ENCODE peak calls at places on chromosome 6, in four cellular contexts. D, P, S and B are unnamed samples.

GRCh38 chr6:16849280-16850210 is 88.3 kb upstream of the ATXN1 start:
- DNase-seq in D (peak), P (no peak), S (no peak), B (peak)

GRCh38 chr6:1596088-1596852 is 13.4 kb upstream of the FOXC1 start:
- DNase-seq in D (peak), P (peak), S (peak), B (peak)

GRCh38 chr6:151716446-151717047 is 90.9 kb upstream of the ESR1 start:
- DNase-seq in D (no peak), P (no peak), S (no peak), B (no peak)

GRCh38 chr6:129312865-129313264 is 397.1 kb downstream of the ARHGAP18 start:
- DNase-seq in D (peak), P (peak), S (no peak), B (no peak)

GRCh38 chr6:154239392-154239791 is 117.2 kb downstream of the IPCEF1 start:
- DNase-seq in D (no peak), P (peak), S (no peak), B (no peak)

GRCh38 chr6:95197590-95197989 is 379.7 kb upstream of the MANEA start:
- DNase-seq in D (no peak), P (no peak), S (no peak), B (no peak)

GRCh38 chr6:106556368-106556960 is 72.8 kb downstream of the RTN4IP1 start:
- DNase-seq in D (peak), P (no peak), S (no peak), B (peak)

GRCh38 chr6:140002406-140003022 is 628.1 kb upstream of the CITED2 start:
- DNase-seq in D (peak), P (no peak), S (no peak), B (no peak)

GRCh38 chr6:14549319-14549770 is 431.8 kb downstream of the CD83 start:
- DNase-seq in D (no peak), P (no peak), S (peak), B (no peak)

GRCh38 chr6:44667668-44668390 is 280.3 kb downstream of the CDC5L start:
- DNase-seq in D (no peak), P (no peak), S (peak), B (no peak)

GRCh38 chr6:25202505-25202904 is 76.7 kb upstream of the CARMIL1 start:
- DNase-seq in D (peak), P (peak), S (no peak), B (no peak)

GRCh38 chr6:165055231-165055630 is 254.2 kb downstream of the C6orf118 start:
- DNase-seq in D (peak), P (no peak), S (peak), B (peak)

GRCh38 chr6:17385660-17386059 is 7.7 kb upstream of the CAP2 start:
- DNase-seq in D (peak), P (peak), S (no peak), B (peak)

GRCh38 chr6:92779758-92780157 is 639.6 kb downstream of the EPHA7 start:
- DNase-seq in D (peak), P (peak), S (no peak), B (peak)

GRCh38 chr6:21019614-21020013 is 485.4 kb downstream of the CDKAL1 start:
- DNase-seq in D (peak), P (no peak), S (no peak), B (peak)

GRCh38 chr6:146339716-146340115 is 203.9 kb upstream of the RAB32 start:
- DNase-seq in D (no peak), P (no peak), S (no peak), B (no peak)

GRCh38 chr6:168093071-168093505 is 14.1 kb upstream of the FRMD1 start:
- DNase-seq in D (no peak), P (no peak), S (no peak), B (no peak)

GRCh38 chr6:35554811-35555210 is 42.1 kb upstream of the TULP1 start:
- DNase-seq in D (no peak), P (no peak), S (no peak), B (no peak)

GRCh38 chr6:44339763-44340625 is 2.5 kb upstream of the SPATS1 start:
- DNase-seq in D (peak), P (peak), S (no peak), B (no peak)

GRCh38 chr6:24982231-24982630 is 46.5 kb upstream of the RIPOR2 start:
- DNase-seq in D (peak), P (peak), S (no peak), B (peak)

GRCh38 chr6:29829766-29830165 is 2.1 kb downstream of the HLA-G start:
- DNase-seq in D (no peak), P (no peak), S (no peak), B (no peak)

GRCh38 chr6:28737750-28738395 is 185.9 kb downstream of the TRIM27 start:
- DNase-seq in D (no peak), P (peak), S (peak), B (peak)

GRCh38 chr6:28734443-28734959 is 189.3 kb downstream of the TRIM27 start:
- DNase-seq in D (peak), P (no peak), S (no peak), B (no peak)

GRCh38 chr6:28741363-28741762 is 182.4 kb downstream of the TRIM27 start:
- DNase-seq in D (no peak), P (no peak), S (no peak), B (no peak)

GRCh38 chr6:28736121-28736520 is 187.7 kb downstream of the TRIM27 start:
- DNase-seq in D (no peak), P (no peak), S (no peak), B (no peak)

GRCh38 chr6:28738396-28738765 is 185.4 kb downstream of the TRIM27 start:
- DNase-seq in D (no peak), P (no peak), S (peak), B (no peak)
- TF ChIP-seq EZH2 in D (no peak), P (no peak), S (peak), B (no peak)

DNA sequence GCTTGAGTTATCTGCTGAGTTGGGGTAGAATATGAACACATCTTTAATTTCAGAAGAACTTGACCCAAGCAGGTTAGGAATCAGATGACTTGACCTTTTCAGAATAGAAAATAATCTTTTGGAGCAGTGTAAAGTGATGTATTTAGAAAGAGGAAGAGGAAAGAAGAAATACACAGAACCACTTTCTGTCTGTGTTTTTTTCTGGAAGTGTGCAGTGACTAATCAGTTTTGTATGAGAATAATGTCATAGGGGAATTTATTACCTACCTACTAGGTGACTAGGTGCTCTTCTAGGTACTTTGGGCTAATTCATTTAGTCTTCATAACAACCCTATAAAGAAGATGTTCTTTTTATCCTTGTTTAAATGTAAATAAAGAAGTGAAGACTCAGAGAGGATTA is 3.0 kb downstream of the PPP1R14C start:
- DNase-seq in D (no peak), P (peak), S (no peak), B (no peak)
- H3K4me3 ChIP-seq in D (no peak), P (peak), S (no peak), B (no peak)

GRCh38 chr6:53244958-53245357 is 96.3 kb upstream of the GCM1 start:
- DNase-seq in D (no peak), P (no peak), S (no peak), B (no peak)
- H3K27ac ChIP-seq in D (no peak), P (no peak), S (no peak), B (no peak)

GRCh38 chr6:108117427-108118358 is 43.2 kb upstream of the OSTM1 start:
- DNase-seq in D (peak), P (peak), S (peak), B (no peak)

GRCh38 chr6:108120311-108120710 is 45.5 kb upstream of the NR2E1 start:
- DNase-seq in D (no peak), P (no peak), S (peak), B (no peak)

GRCh38 chr6:108118791-108119211 is 44.3 kb upstream of the OSTM1 start:
- DNase-seq in D (peak), P (no peak), S (peak), B (peak)

GRCh38 chr6:108118359-108118724 is 43.8 kb upstream of the OSTM1 start:
- DNase-seq in D (no peak), P (no peak), S (peak), B (no peak)

DNA sequence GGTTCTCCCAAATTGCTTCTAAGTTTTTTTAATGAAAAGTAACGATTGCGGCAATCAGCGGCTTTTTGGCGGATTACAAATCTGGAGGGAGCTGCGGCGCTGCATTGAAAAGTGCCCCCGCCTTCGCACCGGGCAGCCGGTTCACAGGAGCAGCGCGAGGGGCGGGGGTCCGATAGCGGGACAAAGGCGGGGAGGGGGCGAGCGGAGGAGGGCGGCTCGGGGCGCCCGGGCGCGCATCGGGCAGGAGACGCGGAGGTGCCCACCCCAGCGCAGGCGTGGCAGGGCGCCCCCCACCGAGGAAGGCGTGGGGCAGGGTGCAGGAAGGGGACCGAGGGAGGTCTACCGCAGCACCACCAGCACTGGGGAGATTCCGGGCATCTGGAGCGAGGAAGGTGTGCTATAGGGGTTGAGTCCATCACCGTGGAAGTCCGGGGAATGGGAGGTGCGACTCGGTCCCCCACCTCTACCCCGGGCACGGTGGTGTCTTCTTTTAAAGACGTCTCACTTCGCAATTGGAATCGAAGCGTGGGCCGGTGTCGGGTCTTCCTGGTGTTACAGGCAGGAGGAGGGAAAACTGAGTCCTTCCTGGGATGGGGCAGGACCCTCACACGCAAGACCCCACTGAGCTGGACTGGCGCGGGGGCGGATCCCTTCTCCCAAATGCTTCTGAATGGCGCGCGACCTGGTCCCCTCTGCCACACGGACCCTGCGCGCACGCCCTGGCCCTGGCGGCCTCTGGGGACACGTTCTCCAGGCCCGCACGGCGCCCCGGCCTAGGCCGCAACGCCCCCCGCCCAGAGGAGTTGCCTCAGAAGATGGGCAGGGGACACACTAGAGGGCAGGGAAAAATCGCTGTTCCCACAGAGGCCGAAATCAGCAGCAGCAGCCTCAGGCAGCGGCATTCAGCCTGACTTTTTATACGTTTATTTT is 44.9 kb upstream of the OSTM1 start:
- DNase-seq in D (no peak), P (no peak), S (peak), B (no peak)
- TF ChIP-seq EZH2 in D (peak), P (no peak), S (peak), B (no peak)

DNA sequence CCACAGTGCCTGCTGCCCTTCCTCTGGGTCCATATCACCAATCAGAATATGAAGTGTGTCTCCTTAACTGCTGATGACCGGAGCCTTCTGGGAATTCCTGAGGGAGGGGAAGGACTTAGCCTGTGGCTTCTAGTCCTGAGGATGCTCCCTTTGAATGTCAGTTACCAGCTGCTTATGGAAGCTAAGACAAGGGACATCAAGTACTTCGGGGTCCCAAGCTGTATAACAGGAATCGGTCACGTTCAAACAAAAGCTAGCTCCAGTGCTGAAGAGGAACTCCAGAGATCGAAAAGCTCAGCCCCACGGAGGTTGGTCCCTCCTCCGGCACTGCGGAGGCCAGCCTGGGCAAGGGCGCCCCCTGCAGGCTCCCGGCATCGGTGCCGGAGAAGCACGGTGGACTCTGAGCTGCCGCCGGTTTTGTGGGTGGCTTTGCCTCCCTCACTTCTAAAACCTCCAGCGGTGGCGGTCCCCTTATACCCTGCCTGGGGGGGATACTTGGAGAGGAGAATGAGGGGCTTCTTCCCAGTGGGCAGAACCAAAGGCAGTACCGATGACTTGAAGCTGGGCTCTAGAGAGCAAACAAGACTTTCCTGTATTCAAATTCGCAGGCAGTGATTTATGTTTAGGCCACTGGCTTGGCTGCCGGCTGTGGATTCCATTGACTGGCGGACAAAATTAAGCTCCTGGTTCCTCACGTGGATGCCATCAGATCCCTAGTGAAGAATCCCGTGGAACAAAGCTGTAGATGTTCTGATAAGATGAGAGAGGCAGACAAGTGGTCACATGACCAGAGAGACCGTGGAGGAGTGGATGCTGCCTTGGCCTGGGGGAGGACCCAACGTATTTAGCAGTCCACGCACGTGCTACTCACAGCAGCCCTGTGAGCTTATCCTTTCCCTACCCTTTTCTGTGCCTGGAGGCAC is 16.2 kb upstream of the UBR2 start:
- DNase-seq in D (peak), P (peak), S (peak), B (peak)
- H3K4me3 ChIP-seq in D (peak), P (peak), S (peak), B (peak)

DNA sequence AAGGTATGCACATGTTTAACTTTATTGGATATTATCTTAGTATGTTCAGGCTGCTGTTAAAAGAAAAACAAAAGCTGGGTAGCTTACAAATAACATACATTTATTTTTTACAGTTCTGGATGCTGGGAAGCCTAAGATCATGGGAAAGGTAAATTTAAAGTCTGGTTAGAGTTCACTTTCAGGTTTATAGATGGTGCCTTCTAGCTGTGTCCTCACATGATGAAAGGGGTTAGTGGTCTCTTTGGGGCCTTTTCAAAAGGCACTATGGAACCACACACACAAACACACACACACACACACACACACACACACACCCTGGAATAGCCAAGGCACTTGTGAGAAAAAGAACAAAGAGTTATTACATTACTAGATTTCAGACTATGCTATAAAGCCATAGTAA is 805.8 kb upstream of the GJE1 start:
- DNase-seq in D (no peak), P (no peak), S (no peak), B (no peak)
- H3K27ac ChIP-seq in D (peak), P (peak), S (no peak), B (peak)

GRCh38 chr6:170074435-170074834 is 216.4 kb downstream of the DLL1 start:
- DNase-seq in D (no peak), P (no peak), S (no peak), B (no peak)

GRCh38 chr6:170074907-170075306 is 216.0 kb downstream of the DLL1 start:
- DNase-seq in D (no peak), P (no peak), S (no peak), B (no peak)

GRCh38 chr6:170075659-170076223 is 215.1 kb downstream of the DLL1 start:
- DNase-seq in D (no peak), P (no peak), S (no peak), B (no peak)

GRCh38 chr6:170073846-170074245 is 217.0 kb downstream of the DLL1 start:
- DNase-seq in D (no peak), P (no peak), S (no peak), B (no peak)

DNA sequence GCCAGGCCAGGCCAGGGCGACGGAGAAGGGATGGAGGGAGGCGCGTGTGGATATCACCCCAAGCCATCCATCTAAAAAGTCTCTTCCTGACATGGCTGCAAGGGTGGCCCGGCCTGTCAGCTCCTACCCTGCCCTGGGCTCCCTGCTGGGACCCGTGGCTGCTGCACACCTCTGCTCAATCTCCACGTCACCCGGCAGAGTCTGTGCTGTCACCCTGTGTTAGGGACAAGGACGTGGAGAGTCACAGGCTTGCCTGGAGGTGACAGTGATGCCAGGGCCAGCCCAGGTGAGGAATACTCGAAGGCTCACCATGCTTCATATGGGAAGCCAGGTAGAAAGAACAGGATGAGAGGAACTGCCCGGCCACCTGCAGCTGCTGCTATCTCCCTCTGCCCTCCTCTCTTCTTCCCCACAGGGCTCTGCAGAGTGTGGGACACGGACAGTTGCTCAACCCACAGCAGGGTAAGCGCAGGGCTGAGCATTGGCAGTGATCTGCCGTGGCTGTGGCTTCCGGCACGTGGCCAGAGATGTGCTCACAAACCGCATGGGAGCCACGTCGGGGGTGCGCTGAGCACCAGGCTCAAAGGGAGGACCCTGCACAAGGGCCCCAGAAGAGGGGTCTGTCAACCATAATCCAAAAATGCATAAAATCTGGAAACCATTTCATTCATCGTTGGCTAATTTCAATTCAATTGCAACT is 214.3 kb downstream of the DLL1 start:
- DNase-seq in D (no peak), P (no peak), S (no peak), B (no peak)
- TF ChIP-seq EZH2 in D (no peak), P (no peak), S (no peak), B (no peak)